ENCODE peak calls at places on chromosomes 1 and 21, in eight cellular contexts. I is fibroblast of lung; R is ovary; X is uterus; K is GM23338; Z is stomach; P is CD8-positive, alpha-beta T cell; S is right lobe of liver. N is an unnamed sample. For H3K36me3, the result is how much of the 10 kb centered on the place peaks cover.

GRCh38 chr1:233347338-233347737 is 19.8 kb downstream of the MAP3K21 start:
- DNase-seq in P (no peak), K (no peak), R (no peak), X (no peak), S (no peak), I (no peak), Z (no peak), N (no peak)

GRCh38 chr1:47907192-47907528 is 90.0 kb downstream of the TRABD2B start:
- DNase-seq in K (no peak), I (no peak), R (no peak), Z (no peak), X (no peak), S (no peak), P (no peak), N (no peak)

GRCh38 chr1:113508364-113509164 is 118.2 kb downstream of the MAGI3 start:
- DNase-seq in X (no peak), K (no peak), Z (no peak), P (no peak), S (no peak), I (no peak), R (no peak), N (no peak)

GRCh38 chr21:45404726-45405270 is at the start of gene COL18A1:
- DNase-seq in X (peak), K (peak), S (peak), P (no peak), Z (peak), I (peak), R (peak), N (no peak)

GRCh38 chr1:983736-984475 is 2.0 kb upstream of the PERM1 start:
- DNase-seq in P (no peak), Z (peak), X (peak), R (peak), K (peak), I (no peak), S (peak), N (no peak)

GRCh38 chr1:7594714-7595295 is 176.3 kb upstream of the VAMP3 start:
- DNase-seq in I (no peak), P (no peak), Z (no peak), S (no peak), R (no peak), X (no peak), K (no peak), N (no peak)

GRCh38 chr1:225817611-225818061 is 7.7 kb downstream of the EPHX1 start:
- DNase-seq in P (no peak), X (peak), Z (peak), I (peak), K (peak), R (peak), S (peak), N (peak)

GRCh38 chr1:83077411-83077810 is 921.5 kb downstream of the TTLL7 start:
- DNase-seq in Z (no peak), R (no peak), K (no peak), I (no peak), X (no peak), P (no peak), S (no peak), N (no peak)

GRCh38 chr21:17491716-17492414 is 21.0 kb upstream of the CXADR start:
- DNase-seq in X (peak), S (no peak), Z (no peak), I (peak), K (no peak), R (no peak), P (no peak), N (no peak)

GRCh38 chr1:21607549-21608529 is 61.3 kb downstream of the RAP1GAP start:
- DNase-seq in S (peak), R (peak), P (no peak), I (peak), X (peak), Z (peak), K (peak), N (no peak)

GRCh38 chr1:203169770-203170520 is 5.7 kb downstream of the MYBPH start:
- DNase-seq in X (no peak), S (no peak), K (no peak), R (no peak), I (no peak), P (no peak), Z (no peak), N (no peak)

GRCh38 chr1:71649588-71649987 is 568.8 kb upstream of the ZRANB2 start:
- DNase-seq in R (no peak), P (no peak), X (no peak), K (no peak), I (no peak), S (no peak), Z (no peak), N (no peak)

GRCh38 chr1:2799811-2800663 is 1.5 kb downstream of the TTC34 start:
- DNase-seq in I (no peak), K (no peak), Z (no peak), R (no peak), X (no peak), S (peak), P (no peak), N (no peak)

GRCh38 chr1:222928212-222928611 is 113.4 kb downstream of the DISP1 start:
- DNase-seq in K (peak), P (no peak), Z (peak), X (no peak), R (peak), S (peak), I (peak), N (no peak)

GRCh38 chr1:224183591-224184312 is 712 bp downstream of the DEGS1 start:
- DNase-seq in K (peak), Z (peak), R (peak), I (peak), S (peak), X (peak), P (peak), N (no peak)

GRCh38 chr1:45673956-45674355 is 12.4 kb downstream of the GPBP1L1 start:
- DNase-seq in I (peak), Z (no peak), K (no peak), X (no peak), R (no peak), P (no peak), S (no peak), N (no peak)

DNA sequence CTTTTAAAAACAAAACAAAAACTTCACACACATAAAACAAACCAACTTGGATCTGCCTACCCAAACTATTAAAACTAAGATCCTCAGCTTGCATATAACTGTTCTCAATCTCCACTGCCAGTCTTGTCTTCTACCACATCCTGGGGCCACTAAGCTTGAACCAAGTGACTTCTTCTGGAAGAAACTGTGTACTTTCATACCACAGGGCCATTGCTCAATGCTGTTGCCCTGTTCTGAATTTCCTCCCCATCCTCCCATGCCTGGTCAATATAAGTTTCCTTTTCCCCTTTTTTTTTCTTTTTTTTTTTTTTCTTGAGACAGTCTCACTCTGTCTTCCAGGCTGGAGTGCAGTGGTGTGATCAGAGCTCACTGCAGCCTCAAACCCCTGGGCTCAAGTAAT is 109.9 kb downstream of the KIAA0319L start:
- DNase-seq in P (no peak), R (no peak), Z (no peak), I (no peak), K (no peak), X (no peak), S (no peak), N (no peak)
- H3K36me3 ChIP-seq in P (under half), R (under half), Z (under half), I (under half), K (under half), X (under half), S (under half), N (under half)

DNA sequence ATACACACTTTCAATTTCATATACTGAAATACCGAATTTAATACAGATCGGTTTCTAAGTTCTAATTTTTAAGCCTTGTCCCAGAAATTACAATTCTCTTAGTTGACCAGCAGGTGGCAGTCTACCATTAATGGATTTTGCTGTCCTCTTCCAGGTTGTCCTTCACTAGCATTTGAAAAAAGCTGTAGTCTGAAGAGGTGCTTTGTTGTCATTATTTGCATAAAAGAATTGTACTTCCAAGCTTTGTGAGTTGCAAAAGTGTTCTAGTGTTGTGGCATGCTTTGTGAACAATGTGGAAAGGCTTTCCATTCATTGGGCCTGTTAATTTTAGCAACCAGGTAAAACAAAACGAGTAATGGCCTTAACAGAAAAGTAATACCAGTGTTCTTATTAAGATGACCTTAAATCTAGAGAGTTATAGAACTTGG is 193.6 kb downstream of the RPS6KC1 start:
- DNase-seq in K (peak), I (peak), X (no peak), P (no peak), S (no peak), Z (no peak), R (no peak), N (no peak)
- TF ChIP-seq CTCF in K (peak), I (peak), X (peak), P (peak), S (peak), Z (peak), R (peak), N (peak)

GRCh38 chr1:236016782-236017400 is 48.0 kb downstream of the NID1 start:
- DNase-seq in I (peak), K (no peak), S (no peak), P (no peak), Z (no peak), X (no peak), R (no peak), N (no peak)
- H3K27ac ChIP-seq in I (no peak), K (no peak), S (no peak), P (no peak), Z (peak), X (peak), R (peak), N (peak)

GRCh38 chr1:100206301-100206700 is 28.2 kb upstream of the LRRC39 start:
- DNase-seq in Z (no peak), P (no peak), S (no peak), R (no peak), X (no peak), K (no peak), I (no peak), N (no peak)
- H3K36me3 ChIP-seq in Z (under half), P (under half), S (under half), R (under half), X (under half), K (under half), I (under half), N (under half)

GRCh38 chr1:237566581-237566980 is 324.1 kb downstream of the ZP4 start:
- DNase-seq in Z (no peak), R (no peak), I (no peak), P (no peak), X (no peak), S (no peak), K (no peak), N (no peak)

GRCh38 chr1:237565236-237565635 is 325.5 kb downstream of the ZP4 start:
- DNase-seq in P (no peak), R (no peak), X (no peak), Z (no peak), K (no peak), S (no peak), I (no peak), N (no peak)

GRCh38 chr1:237574536-237574935 is 316.2 kb downstream of the ZP4 start:
- DNase-seq in P (no peak), X (no peak), Z (no peak), R (no peak), K (no peak), S (no peak), I (no peak), N (no peak)

GRCh38 chr1:237568955-237569354 is 321.8 kb downstream of the ZP4 start:
- DNase-seq in Z (no peak), I (no peak), X (no peak), P (no peak), S (no peak), R (no peak), K (no peak), N (no peak)

DNA sequence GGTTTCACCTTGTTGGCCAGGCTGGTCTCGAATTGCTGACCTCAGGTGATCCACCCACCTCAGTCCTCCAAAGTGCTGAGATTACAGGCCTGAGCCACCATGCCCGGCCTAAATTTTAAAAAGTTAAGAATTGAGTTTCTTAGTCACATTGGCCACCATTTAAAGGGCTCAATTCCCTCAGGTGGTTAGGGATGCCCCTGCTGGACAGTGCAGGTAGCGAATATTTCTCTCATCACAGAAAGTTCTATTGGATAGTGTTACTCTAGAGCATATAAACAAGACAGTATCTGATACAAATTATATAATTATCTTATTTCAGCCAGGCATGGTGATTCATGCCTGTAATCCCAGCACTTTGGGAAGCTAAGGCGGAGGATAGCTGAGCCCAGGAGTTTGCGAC is 320.2 kb downstream of the ZP4 start:
- DNase-seq in Z (no peak), R (no peak), X (no peak), S (no peak), K (peak), P (no peak), I (no peak), N (no peak)
- TF ChIP-seq CTCF in Z (no peak), R (no peak), X (no peak), S (no peak), K (peak), P (no peak), I (no peak), N (no peak)